ENCODE peak calls at places on chromosomes 16 and 17, in five cellular contexts. K, B, Q, D and H are unnamed samples.

GRCh38 chr17:81253358-81254131 is 14.4 kb downstream of the NDUFAF8 start:
- DNase-seq in K (peak), B (peak), Q (no peak), D (no peak), H (no peak)

GRCh38 chr16:64158941-64159588 is 962.8 kb downstream of the CDH11 start:
- DNase-seq in K (no peak), B (no peak), Q (no peak), D (no peak), H (no peak)

GRCh38 chr17:77572851-77573250 is 385.7 kb upstream of the TNRC6C start:
- DNase-seq in K (no peak), B (no peak), Q (peak), D (no peak), H (no peak)

GRCh38 chr16:88931936-88932335 is 45.1 kb downstream of the CBFA2T3 start:
- DNase-seq in K (no peak), B (no peak), Q (no peak), D (no peak), H (no peak)

GRCh38 chr17:83200231-83200699 is 120.9 kb downstream of the METRNL start:
- DNase-seq in K (peak), B (no peak), Q (peak), D (peak), H (peak)

GRCh38 chr17:60573139-60573975 is 26.6 kb upstream of the PPM1D start:
- DNase-seq in K (peak), B (no peak), Q (no peak), D (no peak), H (no peak)

GRCh38 chr16:73365010-73365409 is 317.1 kb upstream of the ZFHX3 start:
- DNase-seq in K (peak), B (no peak), Q (no peak), D (no peak), H (no peak)

GRCh38 chr16:68200120-68200783 is 35.7 kb downstream of the ESRP2 start:
- DNase-seq in K (no peak), B (no peak), Q (no peak), D (no peak), H (no peak)

GRCh38 chr17:72383053-72383847 is 262.4 kb downstream of the SOX9 start:
- DNase-seq in K (no peak), B (peak), Q (no peak), D (no peak), H (peak)

GRCh38 chr17:43673516-43674323 is 12.0 kb upstream of the MEOX1 start:
- DNase-seq in K (peak), B (peak), Q (peak), D (no peak), H (peak)

GRCh38 chr17:51703364-51704341 is 443.3 kb downstream of the UTP18 start:
- DNase-seq in K (peak), B (no peak), Q (peak), D (no peak), H (peak)

GRCh38 chr17:61396586-61397085 is 3.0 kb upstream of the TBX2 start:
- DNase-seq in K (no peak), B (no peak), Q (peak), D (no peak), H (no peak)

GRCh38 chr16:50428116-50428515 is 59.3 kb upstream of the BRD7 start:
- DNase-seq in K (no peak), B (no peak), Q (no peak), D (no peak), H (no peak)

GRCh38 chr17:36468903-36469635 is 17.4 kb upstream of the ZNHIT3 start:
- DNase-seq in K (no peak), B (peak), Q (no peak), D (no peak), H (no peak)

GRCh38 chr17:42405076-42405475 is 16.8 kb upstream of the STAT3 start:
- DNase-seq in K (no peak), B (no peak), Q (no peak), D (no peak), H (no peak)

GRCh38 chr17:37698132-37698615 is 46.7 kb downstream of the HNF1B start:
- DNase-seq in K (no peak), B (no peak), Q (no peak), D (no peak), H (no peak)

GRCh38 chr17:63151981-63152523 is 186.0 kb downstream of the TANC2 start:
- DNase-seq in K (no peak), B (peak), Q (no peak), D (no peak), H (no peak)

GRCh38 chr16:86070971-86071370 is 172.0 kb downstream of the IRF8 start:
- DNase-seq in K (no peak), B (no peak), Q (no peak), D (no peak), H (no peak)

GRCh38 chr16:1538804-1539520 is 5.5 kb downstream of the TMEM204 start:
- DNase-seq in K (no peak), B (peak), Q (no peak), D (no peak), H (no peak)

GRCh38 chr17:43878260-43879082 is 28.9 kb downstream of the MPP2 start:
- DNase-seq in K (peak), B (peak), Q (peak), D (peak), H (peak)

GRCh38 chr17:17628388-17629008 is 37.0 kb upstream of the PEMT start:
- DNase-seq in K (no peak), B (no peak), Q (no peak), D (no peak), H (no peak)

GRCh38 chr16:23835390-23836077 is at the start of gene PRKCB:
- DNase-seq in K (no peak), B (peak), Q (peak), D (no peak), H (peak)

GRCh38 chr16:87515475-87516330 is 22.9 kb upstream of the ZCCHC14 start:
- DNase-seq in K (no peak), B (peak), Q (no peak), D (no peak), H (no peak)

GRCh38 chr16:56851671-56852400 is 13.2 kb upstream of the SLC12A3 start:
- DNase-seq in K (no peak), B (peak), Q (no peak), D (no peak), H (no peak)
- H3K4me3 ChIP-seq in K (no peak), B (no peak), Q (no peak), D (no peak), H (no peak)

GRCh38 chr17:9928601-9929341 is 23.7 kb upstream of the RCVRN start:
- DNase-seq in K (no peak), B (peak), Q (no peak), D (peak), H (no peak)
- TF ChIP-seq CTCF in K (no peak), B (peak), Q (no peak), D (peak), H (peak)

GRCh38 chr16:22162658-22163009 is 328 bp downstream of the SDR42E2 start:
- DNase-seq in K (no peak), B (no peak), Q (no peak), D (no peak), H (no peak)
- H3K4me3 ChIP-seq in K (no peak), B (peak), Q (no peak), D (no peak), H (peak)

GRCh38 chr17:5526821-5527598 is 40.6 kb downstream of the MIS12 start:
- DNase-seq in K (peak), B (peak), Q (peak), D (peak), H (peak)

GRCh38 chr17:5523249-5523648 is 36.9 kb downstream of the MIS12 start:
- DNase-seq in K (no peak), B (no peak), Q (no peak), D (no peak), H (no peak)

GRCh38 chr17:5527647-5528250 is 41.4 kb downstream of the MIS12 start:
- DNase-seq in K (no peak), B (no peak), Q (no peak), D (no peak), H (no peak)

DNA sequence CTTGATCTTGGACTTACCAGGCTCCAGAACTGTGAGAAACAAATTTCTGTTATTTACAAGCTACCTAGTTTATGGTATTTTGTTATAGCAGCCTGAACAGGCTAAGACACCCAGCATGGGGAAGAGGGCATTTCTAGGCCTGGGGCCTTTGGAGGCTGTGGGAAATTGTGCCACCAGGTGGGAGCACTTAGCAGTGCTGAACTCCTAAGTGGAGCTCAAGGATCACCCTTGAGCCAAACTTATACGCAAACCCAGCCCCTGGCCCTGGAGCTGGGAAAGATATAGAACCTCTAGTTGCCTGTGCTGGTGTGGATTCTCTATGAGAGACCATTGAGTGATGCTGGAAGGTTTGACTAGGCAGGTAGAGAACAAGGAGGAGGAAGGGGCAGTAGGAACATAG is 36.1 kb downstream of the MIS12 start:
- DNase-seq in K (no peak), B (no peak), Q (no peak), D (no peak), H (no peak)
- TF ChIP-seq CTCF in K (no peak), B (no peak), Q (no peak), D (no peak), H (no peak)

GRCh38 chr16:85054948-85055502 is 27.4 kb downstream of the KIAA0513 start:
- DNase-seq in K (no peak), B (no peak), Q (no peak), D (no peak), H (no peak)
- H3K4me3 ChIP-seq in K (no peak), B (no peak), Q (peak), D (no peak), H (peak)

DNA sequence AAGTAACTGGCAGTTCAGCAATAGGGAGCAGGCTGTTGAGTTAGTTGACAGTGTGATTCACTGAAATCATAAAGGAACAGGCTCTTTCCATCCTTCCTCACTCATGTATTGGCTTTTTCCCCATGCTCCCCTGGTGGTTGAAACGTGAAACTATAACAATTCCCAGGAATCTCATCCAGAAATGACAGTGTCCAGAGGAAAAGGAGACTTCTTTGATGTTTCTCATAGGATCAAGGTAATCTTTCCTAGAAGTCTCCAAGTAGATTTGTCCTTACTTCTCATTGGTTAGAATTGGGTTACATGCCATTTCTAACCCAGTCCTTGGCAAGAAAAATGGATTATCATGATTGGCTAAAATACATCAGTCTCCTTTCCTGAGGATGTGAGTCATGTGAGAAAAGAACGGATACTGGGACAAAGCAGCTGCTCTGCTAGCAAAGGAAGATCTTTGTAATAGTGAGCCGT is 14.4 kb downstream of the TTC19 start:
- DNase-seq in K (no peak), B (peak), Q (no peak), D (peak), H (no peak)
- TF ChIP-seq CTCF in K (peak), B (peak), Q (peak), D (peak), H (peak)

GRCh38 chr16:30874821-30875717 is 18.8 kb downstream of the BCL7C start:
- DNase-seq in K (peak), B (peak), Q (peak), D (peak), H (peak)

GRCh38 chr16:30874244-30874820 is 19.5 kb downstream of the BCL7C start:
- DNase-seq in K (no peak), B (no peak), Q (no peak), D (no peak), H (no peak)

GRCh38 chr16:30875881-30876791 is 17.7 kb downstream of the BCL7C start:
- DNase-seq in K (no peak), B (peak), Q (no peak), D (no peak), H (no peak)

GRCh38 chr16:30882429-30883310 is 11.2 kb downstream of the BCL7C start:
- DNase-seq in K (no peak), B (no peak), Q (no peak), D (no peak), H (no peak)

GRCh38 chr16:30876867-30877266 is 17.0 kb downstream of the BCL7C start:
- DNase-seq in K (no peak), B (peak), Q (no peak), D (no peak), H (no peak)
- H3K4me3 ChIP-seq in K (no peak), B (peak), Q (peak), D (no peak), H (peak)

GRCh38 chr17:50534222-50534978 is 1.9 kb downstream of the EPN3 start:
- DNase-seq in K (peak), B (peak), Q (no peak), D (no peak), H (no peak)
- TF ChIP-seq CTCF in K (peak), B (peak), Q (no peak), D (peak), H (peak)